ENCODE peak calls at places on chromosomes 4 and X, in ten cellular contexts. Q, M, F, R, T, C, Y, E, D and P are unnamed samples.

GRCh38 chrX:103586314-103586646 is 965 bp downstream of the TCEAL4 start:
- DNase-seq in Q (no peak), M (peak), F (no peak), R (no peak), T (no peak), C (no peak), Y (peak), E (peak), D (no peak), P (no peak)

GRCh38 chrX:54087661-54088060 is 43.4 kb upstream of the PHF8 start:
- DNase-seq in Q (no peak), M (no peak), F (no peak), R (no peak), T (no peak), C (no peak), Y (no peak), E (no peak), D (no peak), P (no peak)

GRCh38 chr4:148445071-148445902 is 3.1 kb upstream of the NR3C2 start:
- DNase-seq in Q (peak), M (peak), F (peak), R (peak), T (peak), C (peak), Y (peak), E (peak), D (peak), P (peak)

GRCh38 chrX:74450803-74451449 is 29.6 kb downstream of the SLC16A2 start:
- DNase-seq in Q (no peak), M (no peak), F (no peak), R (peak), T (no peak), C (no peak), Y (no peak), E (peak), D (no peak), P (no peak)

GRCh38 chr4:48799157-48799556 is 19.1 kb upstream of the FRYL start:
- DNase-seq in Q (no peak), M (no peak), F (no peak), R (peak), T (no peak), C (no peak), Y (no peak), E (no peak), D (no peak), P (no peak)

GRCh38 chr4:184475096-184475461 is 729 bp upstream of the IRF2 start:
- DNase-seq in Q (peak), M (no peak), F (no peak), R (peak), T (no peak), C (peak), Y (peak), E (peak), D (peak), P (peak)

GRCh38 chr4:145786830-145787229 is 106.9 kb downstream of the C4orf51 start:
- DNase-seq in Q (no peak), M (no peak), F (no peak), R (no peak), T (no peak), C (no peak), Y (no peak), E (no peak), D (no peak), P (no peak)

GRCh38 chr4:184142121-184143000 is 75.3 kb downstream of the ENPP6 start:
- DNase-seq in Q (no peak), M (no peak), F (no peak), R (no peak), T (no peak), C (no peak), Y (no peak), E (no peak), D (no peak), P (no peak)

GRCh38 chrX:23782863-23783568 is at the start of gene SAT1:
- DNase-seq in Q (peak), M (peak), F (peak), R (peak), T (peak), C (peak), Y (peak), E (peak), D (peak), P (peak)

GRCh38 chr4:84028340-84028739 is 470.8 kb downstream of the NKX6-1 start:
- DNase-seq in Q (no peak), M (no peak), F (no peak), R (no peak), T (no peak), C (no peak), Y (peak), E (no peak), D (no peak), P (no peak)

GRCh38 chr4:122914292-122914904 is 8.0 kb downstream of the NUDT6 start:
- DNase-seq in Q (no peak), M (no peak), F (no peak), R (peak), T (no peak), C (peak), Y (no peak), E (no peak), D (no peak), P (no peak)

GRCh38 chrX:49915352-49916222 is 6.8 kb upstream of the CLCN5 start:
- DNase-seq in Q (peak), M (no peak), F (no peak), R (peak), T (no peak), C (peak), Y (peak), E (peak), D (peak), P (peak)

GRCh38 chrX:48937065-48937907 is 18.5 kb upstream of the PIM2 start:
- DNase-seq in Q (peak), M (no peak), F (no peak), R (peak), T (no peak), C (peak), Y (peak), E (peak), D (peak), P (no peak)

GRCh38 chr4:138182838-138183426 is 59.2 kb downstream of the SLC7A11 start:
- DNase-seq in Q (no peak), M (no peak), F (no peak), R (peak), T (no peak), C (peak), Y (no peak), E (no peak), D (no peak), P (peak)

GRCh38 chr4:186840222-186840701 is 116.6 kb upstream of the FAT1 start:
- DNase-seq in Q (no peak), M (no peak), F (no peak), R (peak), T (no peak), C (no peak), Y (no peak), E (no peak), D (peak), P (peak)

GRCh38 chrX:141278306-141278705 is 36.0 kb upstream of the SPANXC start:
- DNase-seq in Q (no peak), M (no peak), F (no peak), R (peak), T (no peak), C (no peak), Y (peak), E (peak), D (no peak), P (peak)

GRCh38 chr4:166527500-166527899 is 654.5 kb downstream of the TLL1 start:
- DNase-seq in Q (no peak), M (no peak), F (no peak), R (peak), T (no peak), C (no peak), Y (peak), E (no peak), D (no peak), P (no peak)

GRCh38 chr4:1082215-1083182 is 30.9 kb downstream of the RNF212 start:
- DNase-seq in Q (no peak), M (no peak), F (no peak), R (peak), T (no peak), C (no peak), Y (no peak), E (no peak), D (peak), P (peak)

GRCh38 chr4:128604840-128605239 is 204.7 kb upstream of the JADE1 start:
- DNase-seq in Q (no peak), M (no peak), F (no peak), R (peak), T (no peak), C (no peak), Y (no peak), E (no peak), D (no peak), P (no peak)

GRCh38 chrX:130173190-130173895 is 1.6 kb downstream of the RAB33A start:
- DNase-seq in Q (no peak), M (peak), F (no peak), R (peak), T (no peak), C (peak), Y (no peak), E (peak), D (peak), P (no peak)

GRCh38 chrX:48966796-48967579 is 4.7 kb downstream of the KCND1 start:
- DNase-seq in Q (no peak), M (no peak), F (no peak), R (peak), T (no peak), C (no peak), Y (no peak), E (no peak), D (no peak), P (peak)

GRCh38 chr4:24872720-24873119 is 40.1 kb downstream of the CCDC149 start:
- DNase-seq in Q (no peak), M (no peak), F (no peak), R (no peak), T (no peak), C (no peak), Y (no peak), E (no peak), D (no peak), P (no peak)

GRCh38 chr4:180086480-180087170 is 2156.6 kb upstream of the TENM3 start:
- DNase-seq in Q (no peak), M (no peak), F (no peak), R (no peak), T (no peak), C (no peak), Y (no peak), E (no peak), D (no peak), P (no peak)

GRCh38 chr4:80367737-80368136 is 32.2 kb downstream of the CFAP299 start:
- DNase-seq in Q (no peak), M (no peak), F (no peak), R (peak), T (no peak), C (no peak), Y (no peak), E (no peak), D (no peak), P (no peak)

GRCh38 chr4:80370635-80371034 is 35.1 kb downstream of the CFAP299 start:
- DNase-seq in Q (no peak), M (no peak), F (no peak), R (no peak), T (no peak), C (no peak), Y (no peak), E (no peak), D (no peak), P (no peak)

GRCh38 chr4:80361329-80361900 is 25.9 kb downstream of the CFAP299 start:
- DNase-seq in Q (no peak), M (no peak), F (no peak), R (peak), T (no peak), C (no peak), Y (no peak), E (no peak), D (no peak), P (no peak)

GRCh38 chr4:80362578-80363181 is 27.1 kb downstream of the CFAP299 start:
- DNase-seq in Q (peak), M (no peak), F (no peak), R (peak), T (peak), C (peak), Y (peak), E (peak), D (peak), P (peak)

GRCh38 chr4:80365928-80366327 is 30.4 kb downstream of the CFAP299 start:
- DNase-seq in Q (peak), M (no peak), F (no peak), R (peak), T (no peak), C (peak), Y (peak), E (peak), D (peak), P (peak)
- TF ChIP-seq CTCF in Q (peak), M (peak), F (peak), R (peak), T (peak), C (peak), Y (peak), E (peak), D (peak), P (peak)

GRCh38 chr4:95546236-95546635 is 2.5 kb downstream of the UNC5C start:
- DNase-seq in Q (no peak), M (no peak), F (no peak), R (peak), T (no peak), C (no peak), Y (no peak), E (no peak), D (no peak), P (no peak)

GRCh38 chr4:95541889-95542607 is 6.7 kb downstream of the UNC5C start:
- DNase-seq in Q (no peak), M (no peak), F (no peak), R (peak), T (no peak), C (no peak), Y (no peak), E (no peak), D (no peak), P (no peak)

GRCh38 chr4:95546866-95547707 is 1.7 kb downstream of the UNC5C start:
- DNase-seq in Q (no peak), M (peak), F (no peak), R (peak), T (no peak), C (no peak), Y (peak), E (no peak), D (no peak), P (no peak)

GRCh38 chr4:95545526-95545925 is 3.2 kb downstream of the UNC5C start:
- DNase-seq in Q (no peak), M (no peak), F (no peak), R (peak), T (no peak), C (no peak), Y (no peak), E (no peak), D (no peak), P (no peak)

GRCh38 chr4:95544433-95545103 is 4.2 kb downstream of the UNC5C start:
- DNase-seq in Q (no peak), M (no peak), F (no peak), R (peak), T (no peak), C (no peak), Y (no peak), E (no peak), D (no peak), P (no peak)
- TF ChIP-seq CTCF in Q (no peak), M (peak), F (peak), R (peak), T (peak), C (no peak), Y (peak), E (no peak), D (no peak), P (no peak)

GRCh38 chrX:18896680-18897544 is 87.0 kb downstream of the PHKA2 start:
- DNase-seq in Q (no peak), M (peak), F (no peak), R (no peak), T (no peak), C (no peak), Y (no peak), E (no peak), D (no peak), P (no peak)

GRCh38 chrX:18897611-18898010 is 86.3 kb downstream of the PHKA2 start:
- DNase-seq in Q (no peak), M (no peak), F (no peak), R (no peak), T (no peak), C (no peak), Y (no peak), E (no peak), D (no peak), P (no peak)

GRCh38 chrX:18894156-18894555 is 89.8 kb downstream of the PHKA2 start:
- DNase-seq in Q (no peak), M (no peak), F (no peak), R (no peak), T (no peak), C (no peak), Y (no peak), E (no peak), D (no peak), P (no peak)

GRCh38 chrX:18893536-18893935 is 90.4 kb downstream of the PHKA2 start:
- DNase-seq in Q (no peak), M (no peak), F (no peak), R (no peak), T (no peak), C (no peak), Y (no peak), E (no peak), D (no peak), P (no peak)

DNA sequence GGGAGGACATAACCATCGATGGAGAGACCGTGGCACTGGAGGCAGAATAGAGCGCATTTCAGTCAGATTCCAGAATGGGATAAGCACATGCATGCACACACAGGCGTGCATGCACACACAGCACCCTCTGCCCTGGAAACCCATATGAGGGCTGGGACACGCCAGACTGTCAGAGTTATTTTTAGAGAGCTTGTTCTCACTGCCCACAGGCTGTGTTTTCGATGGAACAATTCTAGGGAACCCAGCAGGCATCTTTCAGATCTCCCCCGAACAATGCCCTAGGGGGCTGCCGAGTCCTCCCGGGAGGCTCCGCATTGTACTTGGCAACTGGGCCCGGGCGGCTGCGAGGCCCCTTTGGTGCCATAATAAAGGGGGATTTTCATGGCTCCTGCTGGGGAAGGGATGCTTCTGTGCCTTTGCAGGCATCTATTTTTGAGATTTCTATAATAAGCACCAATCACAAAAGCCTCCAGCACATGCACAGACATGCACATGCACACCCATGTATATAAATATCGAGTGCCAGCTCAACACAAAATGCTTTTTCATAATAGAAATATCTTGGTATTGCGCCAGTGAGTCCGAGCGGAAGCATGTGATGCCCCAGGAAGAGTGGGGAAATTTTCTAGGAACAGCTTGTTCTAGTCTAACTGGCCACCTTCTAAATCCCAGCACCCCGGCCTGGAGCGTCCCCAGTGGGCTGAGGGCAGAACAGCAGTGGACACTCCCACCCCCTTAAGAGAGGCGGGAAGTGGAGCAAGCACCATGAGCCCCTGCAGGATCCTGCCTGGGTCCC is 88.6 kb downstream of the PHKA2 start:
- DNase-seq in Q (no peak), M (no peak), F (no peak), R (peak), T (no peak), C (no peak), Y (no peak), E (no peak), D (no peak), P (no peak)
- TF ChIP-seq CTCF in Q (no peak), M (no peak), F (no peak), R (peak), T (no peak), C (no peak), Y (no peak), E (no peak), D (no peak), P (no peak)

GRCh38 chrX:70979136-70979762 is 48.4 kb upstream of the SLC7A3 start:
- DNase-seq in Q (no peak), M (no peak), F (no peak), R (peak), T (no peak), C (no peak), Y (peak), E (no peak), D (no peak), P (peak)
- TF ChIP-seq CTCF in Q (no peak), M (no peak), F (peak), R (peak), T (peak), C (peak), Y (peak), E (no peak), D (no peak), P (no peak)